ENCODE peak calls at places on chromosomes 12 and 14, in six cellular contexts. F is WTC11, N is Peyer's patch, H is nephron progenitor cell, T is right atrium auricular region, S is astrocyte of the spinal cord. K is an unnamed sample.

GRCh38 chr12:115251727-115252126 is 567.8 kb upstream of the TBX3 start:
- DNase-seq in F (no peak), N (no peak), H (no peak), T (no peak), S (no peak), K (no peak)

GRCh38 chr14:37018571-37019240 is 153.7 kb downstream of the SLC25A21 start:
- DNase-seq in F (no peak), N (no peak), H (no peak), T (no peak), S (no peak), K (no peak)

GRCh38 chr14:57199911-57200310 is 68.8 kb downstream of the EXOC5 start:
- DNase-seq in F (no peak), N (no peak), H (no peak), T (no peak), S (peak; percentile 58), K (no peak)

GRCh38 chr14:92724516-92725340 is 23.7 kb downstream of the LGMN start:
- DNase-seq in F (no peak), N (no peak), H (no peak), T (peak; percentile 77), S (no peak), K (no peak)

GRCh38 chr12:71870409-71870808 is 30.9 kb downstream of the TBC1D15 start:
- DNase-seq in F (no peak), N (no peak), H (no peak), T (no peak), S (no peak), K (no peak)

GRCh38 chr12:6083606-6084005 is 40.9 kb downstream of the VWF start:
- DNase-seq in F (no peak), N (no peak), H (no peak), T (no peak), S (no peak), K (no peak)

GRCh38 chr14:93788557-93789365 is 476 bp upstream of the PRIMA1 start:
- DNase-seq in F (peak; percentile 69), N (no peak), H (peak; percentile 64), T (peak; percentile 67), S (no peak), K (peak; percentile 48)

GRCh38 chr14:64940336-64940910 is 2.1 kb downstream of the GPX2 start:
- DNase-seq in F (no peak), N (no peak), H (no peak), T (no peak), S (no peak), K (no peak)

GRCh38 chr14:54333511-54333910 is 63.3 kb upstream of the CDKN3 start:
- DNase-seq in F (no peak), N (no peak), H (no peak), T (no peak), S (no peak), K (no peak)

GRCh38 chr14:74983343-74983742 is 19.4 kb upstream of the EIF2B2 start:
- DNase-seq in F (no peak), N (no peak), H (no peak), T (no peak), S (no peak), K (no peak)

GRCh38 chr12:96237465-96238077 is 43.4 kb downstream of the ELK3 start:
- DNase-seq in F (no peak), N (peak; percentile 31), H (no peak), T (peak; percentile 91), S (peak; percentile 98), K (no peak)

GRCh38 chr14:94394025-94394493 is 5.7 kb upstream of the SERPINA1 start:
- DNase-seq in F (no peak), N (no peak), H (no peak), T (no peak), S (no peak), K (no peak)

GRCh38 chr12:109552971-109553370 is 20.3 kb downstream of the MMAB start:
- DNase-seq in F (no peak), N (no peak), H (no peak), T (no peak), S (no peak), K (no peak)

GRCh38 chr14:99131632-99132271 is 140.2 kb downstream of the BCL11B start:
- DNase-seq in F (no peak), N (no peak), H (no peak), T (peak; percentile 50), S (no peak), K (no peak)

GRCh38 chr12:113232787-113233585 is 11.7 kb downstream of the TPCN1 start:
- DNase-seq in F (peak; percentile 82), N (peak; percentile 80), H (peak; percentile 70), T (no peak), S (peak; percentile 61), K (peak; percentile 34)

GRCh38 chr14:39665084-39665483 is 232.9 kb upstream of the FBXO33 start:
- DNase-seq in F (no peak), N (no peak), H (no peak), T (no peak), S (peak; percentile 65), K (no peak)

GRCh38 chr12:117101953-117102833 is 3.0 kb upstream of the TESC start:
- DNase-seq in F (no peak), N (no peak), H (no peak), T (no peak), S (no peak), K (peak; percentile 11)

GRCh38 chr12:118292836-118293235 is 79.9 kb downstream of the TAOK3 start:
- DNase-seq in F (no peak), N (no peak), H (no peak), T (no peak), S (no peak), K (no peak)

GRCh38 chr12:31263661-31264060 is 62.3 kb downstream of the SINHCAF start:
- DNase-seq in F (no peak), N (no peak), H (no peak), T (no peak), S (no peak), K (no peak)

GRCh38 chr14:79260406-79260805 is 950.9 kb downstream of the DIO2 start:
- DNase-seq in F (no peak), N (no peak), H (no peak), T (no peak), S (no peak), K (no peak)

GRCh38 chr14:79254069-79254775 is 957.1 kb downstream of the DIO2 start:
- DNase-seq in F (no peak), N (no peak), H (no peak), T (no peak), S (peak; percentile 66), K (no peak)

GRCh38 chr14:79253576-79253975 is 957.7 kb downstream of the DIO2 start:
- DNase-seq in F (no peak), N (no peak), H (no peak), T (no peak), S (no peak), K (no peak)

GRCh38 chr14:79251278-79251677 is 960.0 kb downstream of the DIO2 start:
- DNase-seq in F (no peak), N (no peak), H (no peak), T (no peak), S (no peak), K (no peak)

DNA sequence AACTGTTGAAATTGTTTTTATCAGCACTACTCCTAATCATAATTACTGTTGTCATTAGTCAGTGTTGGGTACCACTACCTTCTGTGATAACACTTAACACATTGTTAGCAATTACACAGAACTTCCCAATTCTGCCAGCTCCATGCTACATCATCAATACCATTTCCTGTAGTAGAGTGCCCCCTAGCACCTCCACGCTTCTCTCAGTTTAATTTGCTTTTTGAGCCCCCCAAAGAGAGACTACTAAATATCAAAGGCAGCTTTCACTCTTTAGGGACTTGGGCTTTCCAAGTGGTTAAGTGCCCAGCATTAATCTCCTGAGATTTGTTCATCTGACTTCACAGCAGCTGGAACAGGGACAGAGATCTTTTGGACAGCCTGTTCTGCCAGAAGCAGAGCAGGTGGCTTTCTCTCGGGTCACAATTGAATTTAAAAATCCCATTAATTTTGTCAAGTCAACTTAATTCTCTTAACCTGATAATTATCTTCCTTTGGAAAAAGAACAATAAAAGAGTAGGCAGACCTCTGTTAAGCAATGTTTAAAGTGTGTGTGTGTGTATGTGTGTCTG is 954.9 kb downstream of the DIO2 start:
- DNase-seq in F (no peak), N (no peak), H (no peak), T (no peak), S (no peak), K (no peak)
- TF ChIP-seq CTCF in F (no peak), N (no peak), H (no peak), T (no peak), S (no peak), K (no peak)

GRCh38 chr12:80709811-80710726 is 2.6 kb downstream of the MYF6 start:
- DNase-seq in F (peak; percentile 62), N (no peak), H (peak; percentile 28), T (no peak), S (no peak), K (peak; percentile 50)

GRCh38 chr12:80708535-80709328 is 1.3 kb downstream of the MYF6 start:
- DNase-seq in F (no peak), N (no peak), H (peak; percentile 49), T (no peak), S (peak; percentile 12), K (peak; percentile 48)

GRCh38 chr12:80712866-80713265 is 3.8 kb upstream of the MYF5 start:
- DNase-seq in F (no peak), N (no peak), H (no peak), T (no peak), S (no peak), K (no peak)

GRCh38 chr12:80711866-80712265 is 4.4 kb downstream of the MYF6 start:
- DNase-seq in F (no peak), N (no peak), H (no peak), T (no peak), S (no peak), K (no peak)

GRCh38 chr12:80710727-80711066 is 3.3 kb downstream of the MYF6 start:
- DNase-seq in F (no peak), N (no peak), H (no peak), T (no peak), S (no peak), K (no peak)
- TF ChIP-seq CTCF in F (no peak), N (no peak), H (no peak), T (no peak), S (no peak), K (no peak)

DNA sequence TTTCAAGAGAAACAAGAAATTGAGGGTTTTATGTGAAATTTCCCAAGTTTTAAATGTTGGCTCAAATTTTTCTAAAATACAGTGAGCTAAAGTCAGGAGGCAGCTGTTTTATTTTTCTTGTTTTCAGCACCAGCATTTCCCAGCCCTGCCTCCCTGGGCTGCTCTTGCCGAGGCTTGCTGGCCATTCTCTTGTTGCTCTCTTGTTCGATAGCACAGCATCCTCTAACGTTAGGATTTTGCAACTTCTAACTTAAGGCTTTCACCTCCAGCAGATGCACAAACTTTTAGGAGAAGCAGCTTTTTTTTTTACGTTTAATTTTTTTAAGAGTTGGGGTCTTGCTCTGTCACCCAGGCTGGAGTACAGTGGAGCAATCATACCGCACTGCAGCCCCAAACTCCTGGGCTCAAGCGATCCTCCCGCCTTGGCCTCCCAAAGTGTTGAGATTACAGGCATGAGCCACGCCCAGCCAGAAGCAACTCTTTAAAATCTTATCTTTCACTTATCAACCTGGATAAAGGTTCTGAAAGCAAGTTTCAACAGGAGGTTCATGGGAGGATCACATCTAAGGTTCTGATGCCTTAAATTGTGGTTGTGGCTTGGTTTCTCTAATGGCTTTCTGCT is 40.2 kb downstream of the B4GALNT3 start:
- DNase-seq in F (no peak), N (no peak), H (no peak), T (peak; percentile 81), S (no peak), K (no peak)
- TF ChIP-seq CTCF in F (no peak), N (no peak), H (no peak), T (peak; percentile 37), S (no peak), K (no peak)

DNA sequence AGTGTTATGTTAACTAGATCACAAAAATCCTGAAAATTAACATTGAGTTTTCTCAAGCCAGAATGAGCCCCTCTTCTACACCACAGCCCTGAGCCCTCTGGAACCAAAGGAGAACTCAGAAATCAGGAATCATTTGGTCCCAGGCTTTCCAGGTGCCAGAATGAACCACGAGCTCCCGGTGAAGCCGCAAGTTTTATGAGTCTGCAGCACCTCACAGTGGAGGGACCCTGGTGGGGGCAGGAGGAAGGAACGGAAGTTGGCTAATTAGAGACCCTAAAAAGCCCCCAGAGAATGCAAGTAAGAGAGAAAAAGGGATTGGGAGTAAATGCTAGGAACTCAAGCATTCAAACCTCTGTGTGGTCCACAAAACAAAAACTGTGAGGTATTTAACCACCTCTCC is 52.9 kb upstream of the BCL2L14 start:
- DNase-seq in F (peak; percentile 61), N (no peak), H (no peak), T (no peak), S (no peak), K (no peak)
- TF ChIP-seq CTCF in F (no peak), N (no peak), H (no peak), T (no peak), S (peak; percentile 41), K (no peak)

K was measured in glutamatergic neuron.